ENCODE peak calls at places on chromosomes 4 and X, in five cellular contexts. M is foreskin fibroblast, Q is suprapubic skin, N is left cardiac atrium, P is T1000. K is an unnamed sample.

GRCh38 chr4:137960371-137961050 is 281.6 kb downstream of the SLC7A11 start:
- DNase-seq in M (peak; percentile 83), Q (no peak), N (no peak), P (no peak), K (no peak)

GRCh38 chr4:135739354-135739753 is 1537.8 kb upstream of the PABPC4L start:
- DNase-seq in M (no peak), Q (no peak), N (no peak), P (no peak), K (no peak)

GRCh38 chrX:11532291-11533075 is 133.2 kb downstream of the ARHGAP6 start:
- DNase-seq in M (peak; percentile 43), Q (no peak), N (no peak), P (no peak), K (no peak)

GRCh38 chr4:185275501-185275900 is 66.1 kb downstream of the SNX25 start:
- DNase-seq in M (peak; percentile 38), Q (no peak), N (no peak), P (no peak), K (no peak)

GRCh38 chrX:13220916-13221315 is 98.9 kb downstream of the ATXN3L start:
- DNase-seq in M (peak; percentile 41), Q (no peak), N (no peak), P (no peak), K (no peak)

GRCh38 chrX:70262952-70263567 is 3.1 kb upstream of the P2RY4 start:
- DNase-seq in M (peak; percentile 63), Q (no peak), N (peak; percentile 27), P (peak; percentile 2), K (no peak)

GRCh38 chr4:73127839-73128448 is 58.4 kb upstream of the COX18 start:
- DNase-seq in M (peak; percentile 17), Q (no peak), N (no peak), P (no peak), K (no peak)

GRCh38 chrX:110341189-110342035 is 17.2 kb upstream of the RTL9 start:
- DNase-seq in M (peak; percentile 89), Q (no peak), N (no peak), P (no peak), K (no peak)

GRCh38 chr4:159042097-159042605 is 60.7 kb upstream of the RAPGEF2 start:
- DNase-seq in M (no peak), Q (no peak), N (peak; percentile 28), P (no peak), K (no peak)

GRCh38 chr4:84309191-84309590 is 189.9 kb downstream of the NKX6-1 start:
- DNase-seq in M (no peak), Q (no peak), N (no peak), P (no peak), K (no peak)

GRCh38 chrX:134948333-134949241 is 42.2 kb upstream of the SMIM10 start:
- DNase-seq in M (peak; percentile 49), Q (no peak), N (no peak), P (no peak), K (no peak)

GRCh38 chr4:99572527-99573240 is 1.9 kb upstream of the MTTP start:
- DNase-seq in M (no peak), Q (no peak), N (no peak), P (no peak), K (no peak)

GRCh38 chr4:168167714-168168284 is 75.5 kb downstream of the ANXA10 start:
- DNase-seq in M (peak; percentile 19), Q (no peak), N (no peak), P (no peak), K (no peak)

GRCh38 chr4:186500721-186501304 is 54.6 kb downstream of the MTNR1A start:
- DNase-seq in M (no peak), Q (no peak), N (no peak), P (no peak), K (no peak)

GRCh38 chrX:98379134-98379533 is 1495.4 kb downstream of the RPA4 start:
- DNase-seq in M (no peak), Q (no peak), N (no peak), P (no peak), K (no peak)

GRCh38 chr4:1404573-1405248 is 1.5 kb downstream of the NKX1-1 start:
- DNase-seq in M (no peak), Q (peak; percentile 73), N (no peak), P (no peak), K (no peak)

GRCh38 chrX:48511561-48511960 is 2.8 kb downstream of the PORCN start:
- DNase-seq in M (peak; percentile 54), Q (no peak), N (no peak), P (peak; percentile 23), K (no peak)

GRCh38 chrX:126655061-126655460 is 102.4 kb upstream of the DCAF12L1 start:
- DNase-seq in M (no peak), Q (no peak), N (no peak), P (no peak), K (no peak)

GRCh38 chr4:183288955-183289354 is 31.1 kb downstream of the CLDN22 start:
- DNase-seq in M (no peak), Q (no peak), N (no peak), P (no peak), K (no peak)

GRCh38 chrX:56766554-56767412 is 37.7 kb downstream of the NBDY start:
- DNase-seq in M (peak; percentile 42), Q (no peak), N (no peak), P (no peak), K (no peak)

GRCh38 chr4:83107636-83108035 is 6.9 kb downstream of the PLAC8 start:
- DNase-seq in M (no peak), Q (no peak), N (no peak), P (no peak), K (no peak)

GRCh38 chr4:180052629-180053028 is 2190.6 kb upstream of the TENM3 start:
- DNase-seq in M (no peak), Q (no peak), N (no peak), P (no peak), K (no peak)

GRCh38 chr4:140595065-140595464 is 26.3 kb upstream of the UCP1 start:
- DNase-seq in M (peak; percentile 34), Q (no peak), N (no peak), P (no peak), K (peak; percentile 10)

GRCh38 chrX:38061335-38061734 is 55.0 kb downstream of the SYTL5 start:
- DNase-seq in M (peak; percentile 70), Q (no peak), N (no peak), P (no peak), K (no peak)

GRCh38 chr4:76697129-76697803 is 200.7 kb downstream of the SOWAHB start:
- DNase-seq in M (no peak), Q (no peak), N (no peak), P (no peak), K (no peak)

GRCh38 chr4:75698162-75698962 is 25.2 kb upstream of the G3BP2 start:
- DNase-seq in M (no peak), Q (no peak), N (no peak), P (no peak), K (peak; percentile 78)

GRCh38 chr4:158997660-158998349 is 105.1 kb upstream of the RAPGEF2 start:
- DNase-seq in M (no peak), Q (no peak), N (no peak), P (no peak), K (no peak)

GRCh38 chr4:73421708-73422457 is 14.1 kb upstream of the AFP start:
- DNase-seq in M (no peak), Q (no peak), N (no peak), P (no peak), K (no peak)

GRCh38 chr4:17662694-17663093 is 48.3 kb downstream of the MED28 start:
- DNase-seq in M (peak; percentile 50), Q (no peak), N (no peak), P (no peak), K (no peak)

GRCh38 chrX:44569122-44569521 is 26.5 kb upstream of the FUNDC1 start:
- DNase-seq in M (peak; percentile 17), Q (no peak), N (no peak), P (no peak), K (no peak)

GRCh38 chrX:46208225-46208854 is 336.9 kb downstream of the ZNF674 start:
- DNase-seq in M (peak; percentile 74), Q (no peak), N (no peak), P (no peak), K (no peak)

GRCh38 chrX:129787336-129788055 is 7.7 kb downstream of the SASH3 start:
- DNase-seq in M (no peak), Q (no peak), N (no peak), P (no peak), K (no peak)